ENCODE peak calls at places on chromosomes 6 and 20, in eight cellular contexts. L is fibroblast of lung; T is CD8-positive, alpha-beta T cell; R is ascending aorta; X is cardiac muscle cell; C is tibial artery; K is lung; I is right lobe of liver. F is an unnamed sample. For H3K36me3, the result is how much of the 10 kb centered on the place peaks cover.

GRCh38 chr6:134111062-134111677 is 58.7 kb upstream of the SLC2A12 start:
- DNase-seq in L (peak), T (no peak), R (no peak), X (peak), C (no peak), K (peak), I (no peak), F (peak)

GRCh38 chr20:54479138-54479906 is 3.9 kb downstream of the DOK5 start:
- DNase-seq in L (peak), T (no peak), R (no peak), X (no peak), C (no peak), K (no peak), I (no peak), F (peak)

GRCh38 chr20:50719328-50719727 is 12.1 kb upstream of the PARD6B start:
- DNase-seq in L (no peak), T (no peak), R (no peak), X (no peak), C (no peak), K (no peak), I (no peak), F (no peak)

GRCh38 chr6:138250513-138251247 is 32.4 kb upstream of the PBOV1 start:
- DNase-seq in L (peak), T (no peak), R (peak), X (peak), C (peak), K (peak), I (no peak), F (no peak)

GRCh38 chr6:21102201-21102600 is 491.4 kb upstream of the SOX4 start:
- DNase-seq in L (no peak), T (no peak), R (no peak), X (no peak), C (no peak), K (no peak), I (no peak), F (no peak)

GRCh38 chr20:52190437-52191131 is 995 bp downstream of the ZFP64 start:
- DNase-seq in L (peak), T (peak), R (no peak), X (peak), C (peak), K (no peak), I (no peak), F (peak)

GRCh38 chr20:16569218-16570153 is 3.8 kb downstream of the KIF16B start:
- DNase-seq in L (no peak), T (no peak), R (no peak), X (no peak), C (no peak), K (no peak), I (no peak), F (no peak)

GRCh38 chr6:5104667-5105066 is 19.5 kb downstream of the PPP1R3G start:
- DNase-seq in L (no peak), T (no peak), R (no peak), X (no peak), C (no peak), K (no peak), I (no peak), F (no peak)

GRCh38 chr20:42259389-42259788 is 641.2 kb upstream of the CHD6 start:
- DNase-seq in L (no peak), T (no peak), R (no peak), X (no peak), C (no peak), K (no peak), I (no peak), F (no peak)

GRCh38 chr6:72966628-72967280 is 258.5 kb downstream of the KHDC1L start:
- DNase-seq in L (no peak), T (no peak), R (no peak), X (peak), C (no peak), K (no peak), I (no peak), F (no peak)

GRCh38 chr20:57350086-57350710 is 857 bp upstream of the RAE1 start:
- DNase-seq in L (peak), T (no peak), R (no peak), X (no peak), C (no peak), K (no peak), I (no peak), F (no peak)

GRCh38 chr20:57347393-57347792 is 3.7 kb upstream of the RAE1 start:
- DNase-seq in L (no peak), T (no peak), R (no peak), X (no peak), C (no peak), K (no peak), I (no peak), F (no peak)

GRCh38 chr20:57346477-57346876 is 4.6 kb upstream of the RAE1 start:
- DNase-seq in L (peak), T (peak), R (no peak), X (peak), C (peak), K (peak), I (peak), F (peak)

GRCh38 chr20:57351042-57351783 is at the start of gene RAE1:
- DNase-seq in L (peak), T (peak), R (peak), X (peak), C (peak), K (peak), I (peak), F (peak)

DNA sequence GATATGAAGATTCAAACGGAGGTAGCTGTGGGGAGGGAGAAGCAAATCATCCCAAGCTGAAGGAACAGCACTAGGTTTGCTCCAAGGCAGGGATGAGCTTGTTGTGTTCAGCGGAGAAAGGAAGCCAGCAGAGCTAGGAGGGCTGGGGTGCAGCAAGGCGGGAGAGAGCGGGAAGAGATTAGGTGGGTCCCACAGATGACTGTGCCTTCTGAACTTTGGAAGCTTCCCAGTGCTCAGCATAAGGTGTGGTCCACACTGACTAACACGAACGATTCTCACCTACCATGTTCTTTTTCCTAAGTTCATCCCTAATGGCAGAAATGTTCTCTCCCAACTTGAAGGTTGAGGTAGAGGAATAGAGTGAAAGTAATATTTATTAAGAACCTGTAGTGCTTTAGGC is 1.2 kb downstream of the RAE1 start:
- DNase-seq in L (no peak), T (no peak), R (no peak), X (no peak), C (no peak), K (no peak), I (no peak), F (no peak)
- H3K4me3 ChIP-seq in L (peak), T (peak), R (peak), X (peak), C (no peak), K (no peak), I (no peak), F (no peak)

DNA sequence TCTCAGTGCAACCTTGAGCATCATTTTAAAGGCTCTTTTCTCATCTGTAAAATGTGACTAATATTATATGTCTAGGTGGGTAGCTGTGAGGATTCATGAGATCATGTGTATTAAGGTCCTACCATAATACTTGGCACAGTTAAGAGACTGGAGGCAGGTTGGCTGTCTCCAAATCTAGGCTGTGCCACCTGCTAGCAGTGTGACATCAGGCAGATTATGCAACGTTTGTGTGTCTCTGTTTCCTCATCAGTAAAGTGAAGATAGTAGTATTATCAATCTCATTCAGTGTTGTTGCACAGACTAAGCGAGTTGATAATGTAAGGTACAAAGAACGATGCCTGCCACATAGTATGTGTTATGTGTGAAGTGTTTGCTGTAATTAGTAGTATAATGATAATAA is 227.4 kb downstream of the SAMD5 start:
- DNase-seq in L (no peak), T (no peak), R (no peak), X (no peak), C (no peak), K (no peak), I (no peak), F (no peak)
- H3K36me3 ChIP-seq in L (under half), T (under half), R (under half), X (under half), C (under half), K (under half), I (under half), F (under half)

DNA sequence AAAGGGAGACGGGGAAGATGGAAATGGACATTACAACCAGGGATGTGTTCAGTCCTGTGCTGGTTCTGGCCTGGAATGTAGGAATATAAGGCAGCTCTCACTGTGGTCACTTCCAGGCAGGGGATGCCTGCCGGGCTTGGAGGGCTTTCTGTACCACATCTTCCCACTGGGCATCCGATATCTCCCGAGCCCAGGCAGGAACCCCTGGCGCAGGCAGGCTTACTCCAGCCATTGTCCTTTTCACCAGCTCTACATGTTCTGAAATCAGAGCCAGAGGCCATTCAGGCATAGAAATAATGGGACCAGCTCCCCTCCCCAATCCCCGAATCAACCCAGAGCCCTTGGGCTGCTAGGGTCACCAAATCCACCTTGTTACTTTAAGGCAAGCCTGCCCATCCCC is 1.4 kb downstream of the MEA1 start:
- DNase-seq in L (no peak), T (no peak), R (no peak), X (no peak), C (no peak), K (no peak), I (peak), F (no peak)
- H3K4me3 ChIP-seq in L (no peak), T (no peak), R (peak), X (no peak), C (no peak), K (no peak), I (no peak), F (no peak)

GRCh38 chr20:46065691-46066090 is 24.1 kb downstream of the NCOA5 start:
- DNase-seq in L (no peak), T (no peak), R (no peak), X (no peak), C (no peak), K (no peak), I (no peak), F (no peak)
- H3K36me3 ChIP-seq in L (under half), T (half or more), R (half or more), X (half or more), C (half or more), K (half or more), I (half or more), F (under half)

GRCh38 chr6:12916001-12916400 is 199.4 kb downstream of the PHACTR1 start:
- DNase-seq in L (no peak), T (no peak), R (no peak), X (no peak), C (no peak), K (no peak), I (no peak), F (no peak)

GRCh38 chr6:12923644-12924235 is 207.2 kb downstream of the PHACTR1 start:
- DNase-seq in L (no peak), T (no peak), R (no peak), X (no peak), C (no peak), K (no peak), I (no peak), F (no peak)

GRCh38 chr6:12924911-12925310 is 208.3 kb downstream of the PHACTR1 start:
- DNase-seq in L (no peak), T (no peak), R (no peak), X (no peak), C (no peak), K (no peak), I (no peak), F (no peak)

DNA sequence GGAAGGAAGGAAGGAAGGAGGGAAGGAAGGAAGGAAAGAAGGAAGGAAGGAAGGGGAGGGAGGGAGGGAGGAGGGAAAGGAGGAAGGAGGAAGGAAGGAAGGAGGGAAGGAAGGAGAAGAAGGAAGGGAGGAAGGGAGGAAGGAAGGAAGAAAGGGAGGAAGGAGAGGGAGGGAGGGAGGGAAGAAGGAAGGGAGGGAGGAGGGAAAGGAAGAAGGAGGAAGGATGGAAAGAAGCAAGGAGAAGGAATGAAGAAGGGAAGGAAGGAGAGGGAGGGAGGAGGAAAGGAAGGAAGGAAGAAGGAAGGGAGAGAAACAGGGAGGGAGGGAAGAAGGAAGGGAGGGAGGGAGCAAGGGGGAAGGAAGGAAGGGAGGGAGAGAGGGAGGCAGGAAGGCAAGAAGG is 204.9 kb downstream of the PHACTR1 start:
- DNase-seq in L (no peak), T (no peak), R (no peak), X (no peak), C (no peak), K (no peak), I (no peak), F (no peak)
- H3K4me3 ChIP-seq in L (no peak), T (no peak), R (no peak), X (no peak), C (no peak), K (no peak), I (no peak), F (no peak)

DNA sequence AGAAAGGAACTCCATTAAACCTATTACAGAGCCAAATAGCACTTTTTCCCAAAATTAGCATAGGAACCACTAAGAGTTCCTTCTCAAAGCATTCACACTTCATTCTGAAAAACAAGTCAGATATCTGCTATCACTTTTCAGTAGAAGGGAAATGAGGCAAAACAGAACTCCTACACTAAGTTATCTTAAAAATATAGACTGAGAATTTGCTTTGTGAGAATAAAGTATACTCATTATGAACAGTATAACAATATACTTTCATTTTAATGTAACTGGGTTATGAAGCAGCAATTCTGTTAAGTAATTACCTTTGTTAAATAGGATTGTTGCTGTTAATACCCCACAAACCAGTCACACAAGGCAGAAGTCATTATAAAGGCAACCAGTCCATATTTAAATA is 8.7 kb downstream of the MTRF1L start:
- DNase-seq in L (no peak), T (no peak), R (no peak), X (no peak), C (no peak), K (no peak), I (no peak), F (no peak)
- H3K36me3 ChIP-seq in L (under half), T (under half), R (under half), X (half or more), C (half or more), K (under half), I (under half), F (under half)

DNA sequence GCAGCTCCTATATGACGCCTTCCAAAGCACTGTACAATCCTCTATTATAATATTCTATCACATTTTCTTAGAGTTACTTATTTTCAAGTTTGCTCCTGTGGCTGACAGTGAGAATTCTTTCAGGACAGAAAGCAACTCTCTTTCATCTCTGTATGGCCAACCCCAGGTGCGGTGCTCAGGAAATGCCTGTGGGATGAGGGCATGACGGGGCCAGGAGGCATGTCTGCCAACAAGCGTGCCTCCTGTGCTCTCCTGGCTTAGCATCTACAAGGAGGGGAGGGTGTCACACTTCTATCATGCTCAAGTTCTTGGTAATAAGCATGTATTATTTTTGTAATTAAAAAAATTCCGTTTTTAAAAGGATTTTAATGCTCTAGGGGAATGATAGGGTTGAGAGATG is 11.4 kb downstream of the MRPL14 start:
- DNase-seq in L (peak), T (no peak), R (no peak), X (peak), C (no peak), K (no peak), I (no peak), F (no peak)
- H3K4me3 ChIP-seq in L (no peak), T (no peak), R (no peak), X (no peak), C (no peak), K (no peak), I (no peak), F (no peak)

GRCh38 chr20:45946149-45946970 is 11.9 kb downstream of the PCIF1 start:
- DNase-seq in L (peak), T (peak), R (peak), X (peak), C (peak), K (peak), I (peak), F (no peak)
- H3K36me3 ChIP-seq in L (half or more), T (half or more), R (half or more), X (half or more), C (half or more), K (half or more), I (half or more), F (half or more)

DNA sequence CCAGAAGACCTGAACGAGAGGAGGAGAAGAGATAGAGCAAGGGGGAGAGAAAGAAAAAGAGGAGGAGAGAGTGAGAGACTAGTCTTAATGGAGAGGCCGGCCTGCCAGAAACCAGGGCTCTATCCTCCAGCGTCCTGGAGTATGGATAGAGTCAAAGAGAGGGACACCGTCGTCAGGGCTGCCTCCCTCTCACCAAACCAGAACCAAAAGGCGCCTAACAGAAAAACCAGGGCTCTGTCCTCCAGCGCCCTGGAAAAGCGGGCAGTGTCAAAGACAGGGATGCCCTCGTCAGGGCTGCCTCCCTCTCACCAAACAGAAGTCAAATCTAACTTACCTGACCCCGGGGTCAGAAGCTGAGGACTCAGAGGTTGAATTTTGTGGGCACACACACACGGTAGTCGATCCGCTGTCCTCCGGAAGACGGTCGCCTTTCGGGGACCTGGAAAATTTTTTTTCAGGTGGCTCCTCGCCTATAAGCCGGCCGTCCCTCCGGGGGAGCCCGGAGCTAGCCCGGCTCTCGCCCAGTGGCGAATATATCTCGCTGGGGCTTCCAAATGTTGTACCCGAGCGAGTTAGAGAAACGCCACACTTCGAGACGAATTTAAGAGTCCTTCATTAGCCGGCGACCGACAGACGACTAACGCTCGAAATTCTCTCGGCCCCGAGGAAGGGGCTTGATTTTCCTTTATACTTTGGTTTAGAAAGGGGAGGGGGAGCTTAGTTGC is 148.2 kb downstream of the TRIM27 start:
- DNase-seq in L (no peak), T (no peak), R (no peak), X (no peak), C (no peak), K (no peak), I (no peak), F (no peak)
- H3K4me3 ChIP-seq in L (no peak), T (no peak), R (no peak), X (peak), C (no peak), K (no peak), I (no peak), F (peak)

GRCh38 chr6:6984585-6985366 is 123.0 kb upstream of the RREB1 start:
- DNase-seq in L (no peak), T (no peak), R (no peak), X (no peak), C (no peak), K (no peak), I (no peak), F (no peak)

GRCh38 chr6:6978731-6979130 is 129.0 kb upstream of the RREB1 start:
- DNase-seq in L (no peak), T (no peak), R (no peak), X (no peak), C (no peak), K (no peak), I (no peak), F (no peak)

GRCh38 chr6:6982663-6983062 is 125.1 kb upstream of the RREB1 start:
- DNase-seq in L (no peak), T (no peak), R (no peak), X (no peak), C (no peak), K (no peak), I (no peak), F (no peak)

GRCh38 chr6:6981923-6982322 is 125.8 kb upstream of the RREB1 start:
- DNase-seq in L (no peak), T (no peak), R (no peak), X (no peak), C (no peak), K (no peak), I (no peak), F (no peak)

DNA sequence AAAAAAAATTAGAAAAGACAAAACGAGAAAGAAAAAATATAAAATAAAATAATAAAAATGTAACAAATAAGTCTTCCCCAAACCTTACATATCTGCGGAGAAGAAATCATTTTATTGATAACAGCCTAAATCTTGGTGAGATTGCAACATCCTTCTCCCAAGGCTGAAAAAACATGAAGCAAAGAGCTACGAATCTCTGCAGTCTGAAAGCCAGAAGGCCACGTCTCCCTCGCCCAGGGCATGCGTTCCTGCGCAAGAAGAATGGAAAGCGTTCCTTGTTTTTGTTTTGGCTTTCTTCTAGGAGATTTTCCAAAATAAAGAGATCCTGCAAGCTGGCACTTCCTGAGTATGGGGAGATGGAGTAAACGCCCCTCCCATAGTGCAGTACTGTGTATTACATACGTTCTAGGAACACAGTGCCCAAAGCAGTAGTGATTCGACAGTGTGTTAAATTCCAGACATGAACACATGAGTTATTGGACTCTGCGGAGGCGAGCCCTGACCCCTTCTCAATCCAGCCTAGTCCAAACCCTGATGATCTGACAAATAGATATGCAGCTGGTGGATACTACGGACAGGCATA is 126.7 kb upstream of the RREB1 start:
- DNase-seq in L (no peak), T (no peak), R (no peak), X (no peak), C (no peak), K (no peak), I (no peak), F (no peak)
- H3K36me3 ChIP-seq in L (under half), T (under half), R (under half), X (under half), C (under half), K (under half), I (under half), F (under half)